ENCODE peak calls at places on chromosomes 3 and 15, in six cellular contexts. I is GM12878, U is HepG2, C is endothelial cell of umbilical vein, Z is A549, J is K562. Y is an unnamed sample.

GRCh38 chr3:46713898-46714552 is 3.6 kb downstream of the PRSS50 start:
- DNase-seq in I (peak), U (no peak), C (no peak), Z (no peak), J (no peak), Y (no peak)

GRCh38 chr3:67875858-67876257 is 221.4 kb upstream of the SUCLG2 start:
- DNase-seq in I (no peak), U (no peak), C (no peak), Z (no peak), J (no peak), Y (no peak)

GRCh38 chr3:102163039-102163817 is 271.6 kb upstream of the ZPLD1 start:
- DNase-seq in I (no peak), U (no peak), C (peak), Z (peak), J (no peak), Y (peak)

GRCh38 chr3:52238193-52238760 is 681 bp downstream of the TWF2 start:
- DNase-seq in I (no peak), U (peak), C (peak), Z (peak), J (no peak), Y (no peak)

GRCh38 chr3:171108066-171108465 is 81.5 kb upstream of the SLC2A2 start:
- DNase-seq in I (no peak), U (no peak), C (no peak), Z (no peak), J (no peak), Y (no peak)

GRCh38 chr15:58458076-58458475 is 26.3 kb downstream of the LIPC start:
- DNase-seq in I (no peak), U (peak), C (peak), Z (no peak), J (no peak), Y (peak)

GRCh38 chr3:196063049-196063448 is 18.8 kb downstream of the TFRC start:
- DNase-seq in I (no peak), U (no peak), C (no peak), Z (no peak), J (no peak), Y (no peak)

GRCh38 chr15:100919481-100920405 is 586 bp downstream of the LRRK1 start:
- DNase-seq in I (no peak), U (no peak), C (peak), Z (peak), J (peak), Y (peak)

GRCh38 chr3:187978433-187979011 is 175.4 kb upstream of the LPP start:
- DNase-seq in I (no peak), U (no peak), C (no peak), Z (no peak), J (no peak), Y (peak)

GRCh38 chr3:31533169-31533870 is 595 bp downstream of the STT3B start:
- DNase-seq in I (no peak), U (peak), C (peak), Z (peak), J (peak), Y (peak)

GRCh38 chr15:39736646-39737550 is 45.7 kb downstream of the FSIP1 start:
- DNase-seq in I (no peak), U (no peak), C (no peak), Z (no peak), J (no peak), Y (no peak)

GRCh38 chr3:64150527-64151238 is 74.6 kb downstream of the PRICKLE2 start:
- DNase-seq in I (no peak), U (peak), C (peak), Z (peak), J (no peak), Y (no peak)

GRCh38 chr3:170572665-170573253 is 13.1 kb downstream of the SLC7A14 start:
- DNase-seq in I (peak), U (no peak), C (peak), Z (no peak), J (no peak), Y (peak)

GRCh38 chr3:176987901-176988300 is 209.4 kb downstream of the TBL1XR1 start:
- DNase-seq in I (no peak), U (no peak), C (no peak), Z (no peak), J (no peak), Y (peak)

GRCh38 chr3:183827809-183828537 is 2.6 kb upstream of the MAP6D1 start:
- DNase-seq in I (no peak), U (no peak), C (no peak), Z (no peak), J (no peak), Y (no peak)

GRCh38 chr3:183826854-183827253 is 1.5 kb upstream of the MAP6D1 start:
- DNase-seq in I (no peak), U (no peak), C (no peak), Z (no peak), J (no peak), Y (no peak)

GRCh38 chr3:183825380-183826161 is at the start of gene MAP6D1:
- DNase-seq in I (no peak), U (no peak), C (peak), Z (peak), J (no peak), Y (peak)

GRCh38 chr3:183824761-183825379 is 507 bp downstream of the MAP6D1 start:
- DNase-seq in I (no peak), U (no peak), C (peak), Z (peak), J (no peak), Y (peak)

GRCh38 chr3:183826448-183826847 is 1.1 kb upstream of the MAP6D1 start:
- DNase-seq in I (no peak), U (no peak), C (no peak), Z (no peak), J (no peak), Y (no peak)
- TF ChIP-seq MAX in I (no peak), U (no peak), C (no peak), Z (no peak), J (no peak), Y (no peak)

GRCh38 chr3:120743081-120743365 is 479 bp downstream of the GTF2E1 start:
- DNase-seq in I (no peak), U (no peak), C (no peak), Z (no peak), J (no peak), Y (no peak)
- TF ChIP-seq MYC in I (no peak), U (no peak), C (no peak), Z (no peak), J (no peak), Y (no peak)

GRCh38 chr15:57256941-57257340 is 119.4 kb upstream of the CGNL1 start:
- DNase-seq in I (no peak), U (no peak), C (no peak), Z (no peak), J (no peak), Y (no peak)

GRCh38 chr15:57263520-57263919 is 112.8 kb upstream of the CGNL1 start:
- DNase-seq in I (no peak), U (no peak), C (no peak), Z (no peak), J (no peak), Y (no peak)

GRCh38 chr15:57255751-57256150 is 120.6 kb upstream of the CGNL1 start:
- DNase-seq in I (no peak), U (no peak), C (no peak), Z (no peak), J (no peak), Y (no peak)

DNA sequence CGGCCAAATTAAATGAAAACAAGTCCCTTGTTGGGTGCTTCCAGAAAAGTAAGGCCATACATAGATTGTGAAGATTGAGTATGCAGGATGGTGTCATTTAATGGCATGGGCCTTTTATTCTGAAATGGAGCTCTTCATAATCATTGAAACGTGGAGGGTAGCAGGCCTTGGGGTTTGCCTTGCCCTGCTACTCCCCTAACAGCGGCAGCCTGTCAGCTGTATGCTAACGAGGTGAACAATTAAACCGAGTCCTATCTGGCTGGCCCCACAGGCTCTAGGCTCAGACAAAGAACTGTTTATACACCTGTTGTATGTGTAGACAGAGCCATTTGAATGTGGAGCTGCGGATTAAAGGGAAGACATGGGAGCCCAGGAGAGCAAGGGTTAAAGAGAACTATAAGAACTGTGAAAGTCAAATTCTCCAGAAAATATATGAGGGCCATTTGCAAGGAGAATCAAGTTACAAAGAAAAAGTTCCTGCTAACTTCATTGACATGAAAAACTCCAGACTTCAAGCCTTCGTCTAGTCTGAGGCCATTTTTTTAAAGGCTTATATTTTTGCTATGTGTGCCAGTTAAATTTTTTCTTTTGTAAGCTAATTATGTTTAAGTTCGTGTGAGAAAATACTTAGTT is 116.7 kb upstream of the CGNL1 start:
- DNase-seq in I (peak), U (no peak), C (no peak), Z (no peak), J (no peak), Y (no peak)
- TF ChIP-seq MAX in I (no peak), U (no peak), C (no peak), Z (no peak), J (no peak), Y (no peak)

DNA sequence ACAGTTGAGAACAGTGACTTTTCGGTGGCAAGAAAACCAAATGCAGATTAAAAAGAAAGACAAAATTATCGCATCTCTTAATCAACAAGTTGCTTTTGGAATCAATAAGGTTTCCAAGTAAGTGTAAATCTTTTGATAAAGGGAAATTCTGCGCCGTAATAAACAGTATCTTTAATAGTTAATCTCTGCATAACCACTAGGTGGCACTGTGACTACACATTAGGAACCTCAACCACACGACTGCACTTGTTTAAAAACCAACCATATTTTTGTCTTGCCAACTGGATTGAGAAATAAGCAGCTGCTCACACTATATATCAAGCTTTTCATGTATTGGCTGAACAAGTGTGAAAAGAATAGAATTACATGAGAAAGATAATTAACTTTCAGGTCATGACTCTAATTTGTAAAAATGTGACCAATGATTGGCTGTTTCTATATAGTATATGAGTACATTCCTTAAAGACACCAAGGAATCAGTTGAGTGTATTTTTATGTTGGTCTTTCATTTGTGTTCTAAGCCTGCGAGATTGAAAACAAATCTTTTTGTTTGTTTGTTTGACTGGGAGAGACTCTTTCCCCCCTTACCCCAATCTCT is 72.7 kb downstream of the DZIP3 start:
- DNase-seq in I (peak), U (peak), C (peak), Z (peak), J (peak), Y (peak)
- TF ChIP-seq MYC in I (no peak), U (no peak), C (no peak), Z (no peak), J (no peak), Y (no peak)

GRCh38 chr15:72588096-72588495 is 66.4 kb upstream of the GOLGA6B start:
- DNase-seq in I (no peak), U (no peak), C (no peak), Z (no peak), J (no peak), Y (no peak)

GRCh38 chr15:72585025-72585424 is 69.5 kb upstream of the GOLGA6B start:
- DNase-seq in I (no peak), U (no peak), C (no peak), Z (no peak), J (no peak), Y (no peak)

GRCh38 chr15:72579814-72580213 is 74.7 kb upstream of the GOLGA6B start:
- DNase-seq in I (no peak), U (no peak), C (no peak), Z (no peak), J (no peak), Y (no peak)

GRCh38 chr15:72585659-72586058 is 68.8 kb upstream of the GOLGA6B start:
- DNase-seq in I (no peak), U (peak), C (peak), Z (no peak), J (no peak), Y (no peak)

DNA sequence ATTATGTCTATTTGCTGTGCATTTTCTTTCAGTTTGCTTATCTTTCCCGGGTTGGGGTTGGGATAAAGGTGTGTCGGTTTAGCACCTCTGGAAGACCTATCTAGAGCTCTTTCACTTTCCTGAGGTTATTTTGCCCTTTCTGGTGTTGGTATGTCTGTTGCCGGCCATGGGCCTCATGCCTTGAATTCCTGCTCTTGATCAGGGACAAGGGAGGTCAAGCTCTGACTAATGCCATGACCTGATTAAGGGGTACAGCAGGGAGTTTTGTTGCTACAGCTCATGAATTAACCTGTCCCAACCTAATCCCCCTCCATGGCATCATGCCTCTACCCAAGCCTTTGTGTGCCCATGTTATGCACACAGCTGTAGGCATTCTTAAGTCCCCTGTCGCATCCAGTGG is 70.5 kb upstream of the GOLGA6B start:
- DNase-seq in I (no peak), U (no peak), C (no peak), Z (no peak), J (no peak), Y (no peak)
- TF ChIP-seq MAX in I (no peak), U (no peak), C (no peak), Z (no peak), J (no peak), Y (no peak)

GRCh38 chr3:18808423-18808822 is 339.9 kb upstream of the KCNH8 start:
- DNase-seq in I (no peak), U (no peak), C (no peak), Z (no peak), J (no peak), Y (no peak)
- TF ChIP-seq MYC in I (no peak), U (no peak), C (no peak), Z (no peak), J (no peak), Y (no peak)

GRCh38 chr3:40864146-40864782 is 335.0 kb upstream of the CTNNB1 start:
- DNase-seq in I (no peak), U (no peak), C (peak), Z (no peak), J (no peak), Y (peak)

GRCh38 chr3:40869939-40870338 is 329.4 kb upstream of the CTNNB1 start:
- DNase-seq in I (no peak), U (no peak), C (no peak), Z (no peak), J (no peak), Y (no peak)

GRCh38 chr3:40867826-40868225 is 331.5 kb upstream of the CTNNB1 start:
- DNase-seq in I (no peak), U (no peak), C (no peak), Z (no peak), J (no peak), Y (no peak)

GRCh38 chr3:40869013-40869412 is 330.3 kb upstream of the CTNNB1 start:
- DNase-seq in I (no peak), U (no peak), C (no peak), Z (no peak), J (no peak), Y (no peak)

GRCh38 chr3:40864915-40865314 is 334.4 kb upstream of the CTNNB1 start:
- DNase-seq in I (no peak), U (no peak), C (peak), Z (no peak), J (no peak), Y (no peak)
- TF ChIP-seq MAX in I (no peak), U (no peak), C (no peak), Z (no peak), J (no peak), Y (no peak)

GRCh38 chr3:145767909-145768308 is 393.1 kb downstream of the PLOD2 start:
- DNase-seq in I (no peak), U (no peak), C (peak), Z (no peak), J (no peak), Y (no peak)
- TF ChIP-seq MYC in I (no peak), U (no peak), C (no peak), Z (no peak), J (no peak), Y (no peak)

GRCh38 chr3:166788936-166789335 is 591.2 kb downstream of the ZBBX start:
- DNase-seq in I (no peak), U (no peak), C (no peak), Z (no peak), J (no peak), Y (no peak)

GRCh38 chr3:166783206-166783605 is 596.9 kb downstream of the ZBBX start:
- DNase-seq in I (no peak), U (no peak), C (no peak), Z (no peak), J (no peak), Y (no peak)

GRCh38 chr3:166785851-166786250 is 594.2 kb downstream of the ZBBX start:
- DNase-seq in I (no peak), U (no peak), C (no peak), Z (no peak), J (no peak), Y (no peak)
- TF ChIP-seq MAX in I (no peak), U (no peak), C (no peak), Z (no peak), J (no peak), Y (no peak)

Y was measured in NB4.